ENCODE peak calls at places on chromosome 9, in seven cellular contexts. M is suprapubic skin, C is esophagus muscularis mucosa, O is K562, L is A549, S is ovary, Q is tibial nerve. H is an unnamed sample. For H3K9me3, the result is how much of the 10 kb centered on the place peaks cover.

GRCh38 chr9:65411901-65412300 is 126.9 kb upstream of the FOXD4L5 start:
- DNase-seq in M (peak), C (no peak), O (no peak), L (no peak), S (no peak), Q (no peak), H (no peak)

GRCh38 chr9:90857855-90858254 is 56.2 kb downstream of the SYK start:
- DNase-seq in M (no peak), C (no peak), O (no peak), L (no peak), S (no peak), Q (no peak), H (no peak)

GRCh38 chr9:89425921-89426388 is 72.0 kb downstream of the SEMA4D start:
- DNase-seq in M (no peak), C (no peak), O (no peak), L (no peak), S (no peak), Q (no peak), H (no peak)

GRCh38 chr9:133604214-133604613 is 5.0 kb downstream of the FAM163B start:
- DNase-seq in M (no peak), C (no peak), O (peak), L (no peak), S (no peak), Q (no peak), H (no peak)

GRCh38 chr9:137534256-137535119 is 15.7 kb downstream of the PNPLA7 start:
- DNase-seq in M (no peak), C (no peak), O (peak), L (peak), S (no peak), Q (no peak), H (no peak)

GRCh38 chr9:94973491-94973941 is 247.0 kb downstream of the AOPEP start:
- DNase-seq in M (no peak), C (no peak), O (no peak), L (no peak), S (no peak), Q (no peak), H (no peak)

GRCh38 chr9:121398374-121398773 is 28.3 kb upstream of the STOM start:
- DNase-seq in M (no peak), C (no peak), O (no peak), L (no peak), S (no peak), Q (no peak), H (no peak)

GRCh38 chr9:18877984-18878383 is 155.0 kb downstream of the SAXO1 start:
- DNase-seq in M (no peak), C (no peak), O (no peak), L (no peak), S (no peak), Q (no peak), H (no peak)

GRCh38 chr9:91985692-91986091 is 35.7 kb upstream of the ROR2 start:
- DNase-seq in M (no peak), C (no peak), O (no peak), L (no peak), S (no peak), Q (no peak), H (no peak)

GRCh38 chr9:112705773-112706427 is 12.0 kb downstream of the INIP start:
- DNase-seq in M (no peak), C (no peak), O (peak), L (peak), S (peak), Q (no peak), H (no peak)

GRCh38 chr9:29150606-29151005 is 1577.3 kb upstream of the C9orf72 start:
- DNase-seq in M (no peak), C (no peak), O (no peak), L (no peak), S (no peak), Q (no peak), H (no peak)

GRCh38 chr9:14221558-14221957 is 92.4 kb downstream of the NFIB start:
- DNase-seq in M (no peak), C (no peak), O (no peak), L (peak), S (no peak), Q (no peak), H (no peak)

GRCh38 chr9:114348906-114349482 is 19.3 kb downstream of the ORM2 start:
- DNase-seq in M (peak), C (peak), O (peak), L (peak), S (peak), Q (peak), H (peak)

GRCh38 chr9:136098844-136099243 is 3.8 kb upstream of the NACC2 start:
- DNase-seq in M (no peak), C (no peak), O (no peak), L (no peak), S (no peak), Q (no peak), H (no peak)

GRCh38 chr9:8036914-8037524 is 237.4 kb upstream of the DMAC1 start:
- DNase-seq in M (no peak), C (no peak), O (no peak), L (no peak), S (no peak), Q (no peak), H (no peak)
- H3K9me3 ChIP-seq in M (under half), C (under half), O (under half), L (under half), S (under half), Q (under half), H (under half)

GRCh38 chr9:36676823-36677521 is 104.3 kb downstream of the MELK start:
- DNase-seq in M (no peak), C (no peak), O (no peak), L (no peak), S (no peak), Q (no peak), H (no peak)
- TF ChIP-seq EP300 in M (no peak), C (no peak), O (no peak), L (no peak), S (no peak), Q (no peak), H (no peak)

GRCh38 chr9:15286288-15286834 is 20.7 kb downstream of the TTC39B start:
- DNase-seq in M (no peak), C (no peak), O (no peak), L (no peak), S (no peak), Q (no peak), H (no peak)
- H3K9me3 ChIP-seq in M (under half), C (under half), O (under half), L (under half), S (under half), Q (under half), H (under half)

DNA sequence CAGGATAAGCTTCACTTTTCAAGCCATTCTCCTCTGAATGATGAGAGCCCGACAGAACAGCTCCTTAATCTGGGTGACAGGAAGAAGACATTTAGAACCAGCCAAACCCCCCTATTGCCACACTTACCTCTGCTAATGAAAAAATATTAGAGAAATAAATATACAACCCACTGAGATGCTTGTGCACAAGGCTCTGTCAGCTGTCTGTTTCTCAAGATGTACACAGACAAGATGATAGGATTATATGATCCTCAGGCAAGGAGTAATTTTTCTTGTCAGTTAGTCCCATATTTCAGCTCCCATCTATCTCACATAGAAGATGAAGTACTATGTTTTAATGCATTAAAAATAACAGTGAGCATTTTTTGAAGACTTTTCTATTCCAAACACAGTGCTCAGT is 57.4 kb upstream of the TRIM32 start:
- DNase-seq in M (no peak), C (no peak), O (no peak), L (no peak), S (no peak), Q (no peak), H (no peak)
- TF ChIP-seq EP300 in M (no peak), C (no peak), O (no peak), L (no peak), S (no peak), Q (no peak), H (no peak)

H was measured in transverse colon.